ENCODE peak calls at places on chromosome 10, in seven cellular contexts. E is COR-L47; D is GM04504; B is naive thymus-derived CD8-positive, alpha-beta T cell; J is iris pigment epithelial cell; O is NB4; U is activated CD4-positive, alpha-beta T cell treated with anti-CD3 and anti-CD28 coated beads for 36 hours. N is an unnamed sample.
A peak's percentile ranks its signal among the peaks of the same experiment; 100 is the strongest.

GRCh38 chr10:123227706-123228105 is 73.5 kb downstream of the BUB3 start:
- DNase-seq in U (no peak), J (no peak), B (no peak), E (no peak), D (no peak), O (no peak), N (no peak)

GRCh38 chr10:4867520-4868356 is 41.7 kb downstream of the AKR1E2 start:
- DNase-seq in B (no peak), O (no peak), E (no peak), J (peak; percentile 7), U (no peak), D (no peak), N (no peak)

GRCh38 chr10:79137826-79138225 is 69.1 kb downstream of the ZMIZ1 start:
- DNase-seq in O (peak; percentile 98), U (peak; percentile 65), D (no peak), E (no peak), B (peak; percentile 21), J (no peak), N (no peak)

GRCh38 chr10:119357389-119358139 is 150.2 kb downstream of the GRK5 start:
- DNase-seq in O (no peak), U (no peak), J (no peak), E (no peak), B (no peak), D (no peak), N (no peak)

GRCh38 chr10:63166742-63167258 is 33.7 kb downstream of the NRBF2 start:
- DNase-seq in E (peak; percentile 86), D (peak; percentile 51), U (no peak), B (peak; percentile 48), J (peak; percentile 84), O (peak; percentile 84), N (peak; percentile 59)

GRCh38 chr10:76432274-76433012 is 1001.0 kb downstream of the LRMDA start:
- DNase-seq in U (no peak), B (no peak), E (no peak), D (peak; percentile 62), O (no peak), J (peak; percentile 56), N (no peak)

GRCh38 chr10:95247881-95248583 is 42.8 kb downstream of the PDLIM1 start:
- DNase-seq in O (no peak), J (no peak), B (no peak), U (no peak), E (no peak), D (no peak), N (no peak)

GRCh38 chr10:72229261-72230251 is 13.5 kb upstream of the ASCC1 start:
- DNase-seq in D (no peak), O (no peak), E (no peak), B (no peak), J (peak; percentile 78), U (no peak), N (no peak)

GRCh38 chr10:21732067-21732772 is 198.2 kb downstream of the MLLT10 start:
- DNase-seq in E (peak; percentile 26), D (peak; percentile 47), U (peak; percentile 74), J (peak; percentile 82), O (peak; percentile 71), B (peak; percentile 29), N (peak; percentile 11)

GRCh38 chr10:7192831-7193348 is 217.9 kb downstream of the SFMBT2 start:
- DNase-seq in E (no peak), U (peak; percentile 77), J (no peak), B (peak; percentile 83), O (no peak), D (no peak), N (no peak)